ENCODE peak calls at places on chromosomes 16 and 17, in four cellular contexts. One of them, this sample, is unnamed.

GRCh38 chr16:75247249-75247648 is 4.2 kb downstream of the BCAR1 start:
- DNase-seq in H9: no peak
- DNase-seq in mesendoderm: no peak
- DNase-seq in H1: no peak
- DNase-seq in this sample: no peak

GRCh38 chr16:51035110-51035498 is 116.0 kb downstream of the SALL1 start:
- DNase-seq in H9: no peak
- DNase-seq in mesendoderm: peak
- DNase-seq in H1: no peak
- DNase-seq in this sample: no peak

GRCh38 chr16:54931757-54932660 is 1.3 kb downstream of the IRX5 start:
- DNase-seq in H9: no peak
- DNase-seq in mesendoderm: no peak
- DNase-seq in H1: peak
- DNase-seq in this sample: no peak

GRCh38 chr17:57954421-57955182 is 610 bp downstream of the CUEDC1 start:
- DNase-seq in H9: peak
- DNase-seq in mesendoderm: peak
- DNase-seq in H1: peak
- DNase-seq in this sample: peak

GRCh38 chr16:79885320-79885719 is 284.8 kb upstream of the MAF start:
- DNase-seq in H9: no peak
- DNase-seq in mesendoderm: no peak
- DNase-seq in H1: no peak
- DNase-seq in this sample: no peak

GRCh38 chr16:4306439-4307214 is 9.2 kb upstream of the GLIS2 start:
- DNase-seq in H9: peak
- DNase-seq in mesendoderm: no peak
- DNase-seq in H1: no peak
- DNase-seq in this sample: no peak

GRCh38 chr17:73343168-73343634 is 31.4 kb upstream of the CDC42EP4 start:
- DNase-seq in H9: peak
- DNase-seq in mesendoderm: peak
- DNase-seq in H1: peak
- DNase-seq in this sample: peak

GRCh38 chr16:2082171-2082982 is 34.6 kb downstream of the TSC2 start:
- DNase-seq in H9: no peak
- DNase-seq in mesendoderm: no peak
- DNase-seq in H1: no peak
- DNase-seq in this sample: peak

GRCh38 chr17:48915459-48916282 is 7.5 kb downstream of the UBE2Z start:
- DNase-seq in H9: no peak
- DNase-seq in mesendoderm: no peak
- DNase-seq in H1: no peak
- DNase-seq in this sample: peak

GRCh38 chr17:58329035-58329807 is 626 bp upstream of the TSPOAP1 start:
- DNase-seq in H9: no peak
- DNase-seq in mesendoderm: peak
- DNase-seq in H1: peak
- DNase-seq in this sample: no peak

GRCh38 chr16:87607223-87607622 is 4.9 kb downstream of the JPH3 start:
- DNase-seq in H9: no peak
- DNase-seq in mesendoderm: no peak
- DNase-seq in H1: no peak
- DNase-seq in this sample: no peak

GRCh38 chr17:63440127-63440769 is 5.9 kb downstream of the CYB561 start:
- DNase-seq in H9: no peak
- DNase-seq in mesendoderm: no peak
- DNase-seq in H1: no peak
- DNase-seq in this sample: no peak

GRCh38 chr16:54591816-54592246 is 305.2 kb upstream of the IRX3 start:
- DNase-seq in H9: no peak
- DNase-seq in mesendoderm: no peak
- DNase-seq in H1: no peak
- DNase-seq in this sample: no peak

GRCh38 chr16:57004387-57005250 is 15.3 kb downstream of the NLRC5 start:
- DNase-seq in H9: no peak
- DNase-seq in mesendoderm: no peak
- DNase-seq in H1: no peak
- DNase-seq in this sample: no peak

GRCh38 chr16:6682142-6682811 is 650.4 kb upstream of the RBFOX1 start:
- DNase-seq in H9: peak
- DNase-seq in mesendoderm: peak
- DNase-seq in H1: peak
- DNase-seq in this sample: no peak

GRCh38 chr17:75365931-75366275 is 39.6 kb downstream of the GRB2 start:
- DNase-seq in H9: no peak
- DNase-seq in mesendoderm: no peak
- DNase-seq in H1: no peak
- DNase-seq in this sample: no peak

GRCh38 chr17:75864448-75864871 is 9.3 kb upstream of the WBP2 start:
- DNase-seq in H9: peak
- DNase-seq in mesendoderm: no peak
- DNase-seq in H1: no peak
- DNase-seq in this sample: peak

GRCh38 chr16:1812732-1813163 is 13.9 kb downstream of the HAGH start:
- DNase-seq in H9: peak
- DNase-seq in mesendoderm: peak
- DNase-seq in H1: no peak
- DNase-seq in this sample: peak

GRCh38 chr17:8121531-8122390 is 2.1 kb downstream of the HES7 start:
- DNase-seq in H9: peak
- DNase-seq in mesendoderm: peak
- DNase-seq in H1: peak
- DNase-seq in this sample: peak

GRCh38 chr16:15857779-15858560 is 1.1 kb upstream of the MYH11 start:
- DNase-seq in H9: peak
- DNase-seq in mesendoderm: peak
- DNase-seq in H1: peak
- DNase-seq in this sample: peak

GRCh38 chr16:88681709-88682451 is 4.4 kb downstream of the SNAI3 start:
- DNase-seq in H9: no peak
- DNase-seq in mesendoderm: no peak
- DNase-seq in H1: no peak
- DNase-seq in this sample: peak

GRCh38 chr16:14307623-14308356 is 236.7 kb downstream of the MRTFB start:
- DNase-seq in H9: no peak
- DNase-seq in mesendoderm: peak
- DNase-seq in H1: no peak
- DNase-seq in this sample: no peak

GRCh38 chr17:31269597-31269996 is 27.4 kb downstream of the OMG start:
- DNase-seq in H9: peak
- DNase-seq in mesendoderm: peak
- DNase-seq in H1: no peak
- DNase-seq in this sample: peak

GRCh38 chr17:31260151-31260550 is 36.9 kb downstream of the OMG start:
- DNase-seq in H9: no peak
- DNase-seq in mesendoderm: no peak
- DNase-seq in H1: no peak
- DNase-seq in this sample: no peak

GRCh38 chr17:31269178-31269577 is 27.9 kb downstream of the OMG start:
- DNase-seq in H9: no peak
- DNase-seq in mesendoderm: no peak
- DNase-seq in H1: no peak
- DNase-seq in this sample: no peak

GRCh38 chr17:31261596-31261995 is 35.4 kb downstream of the OMG start:
- DNase-seq in H9: no peak
- DNase-seq in mesendoderm: no peak
- DNase-seq in H1: no peak
- DNase-seq in this sample: no peak

DNA sequence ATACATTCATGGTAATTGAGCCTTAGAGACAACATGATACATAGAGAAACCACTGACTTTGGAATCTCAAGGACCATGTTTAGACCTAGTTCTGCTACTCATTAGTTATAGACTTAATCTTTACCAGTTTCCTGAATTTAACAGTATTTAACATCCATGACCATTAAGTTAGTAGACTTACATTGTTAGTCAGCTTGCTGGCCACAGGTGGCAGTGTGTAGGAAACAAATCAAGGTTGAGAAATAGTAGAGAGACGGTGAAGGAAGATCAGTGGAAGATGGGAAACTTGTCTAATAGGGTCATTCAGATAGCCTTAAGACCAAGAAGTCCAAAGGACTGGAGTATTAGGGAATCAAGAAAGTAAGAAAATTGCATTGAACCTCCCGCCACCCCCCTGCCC is 31.0 kb downstream of the OMG start:
- DNase-seq in H9: no peak
- DNase-seq in mesendoderm: peak
- DNase-seq in H1: no peak
- DNase-seq in this sample: no peak
- H4K5ac ChIP-seq in H9: no peak
- H4K5ac ChIP-seq in mesendoderm: no peak
- H4K5ac ChIP-seq in H1: no peak
- H4K5ac ChIP-seq in this sample: no peak

DNA sequence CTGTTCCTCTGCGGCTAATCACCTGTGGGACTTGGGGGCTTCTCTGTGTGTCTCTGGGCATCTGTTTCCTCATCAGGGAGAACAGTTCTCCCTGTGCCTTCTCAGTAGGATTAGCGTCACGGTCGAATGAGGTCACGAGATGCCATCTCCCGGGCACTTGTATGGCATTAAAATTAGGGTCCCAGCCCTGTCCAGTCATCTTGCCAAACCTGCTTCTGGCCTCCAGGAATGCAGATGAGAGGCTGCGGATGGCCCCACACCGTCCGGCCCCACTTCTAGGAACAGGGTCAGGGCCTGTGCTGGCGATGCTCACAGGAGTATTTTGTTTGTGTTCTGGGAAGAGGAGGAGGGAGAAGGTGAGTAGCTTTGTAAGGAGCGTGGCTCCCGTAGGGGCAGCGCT is 58.5 kb downstream of the OR1D5 start:
- DNase-seq in H9: no peak
- DNase-seq in mesendoderm: no peak
- DNase-seq in H1: no peak
- DNase-seq in this sample: no peak
- H4K5ac ChIP-seq in H9: no peak
- H4K5ac ChIP-seq in mesendoderm: no peak
- H4K5ac ChIP-seq in H1: no peak
- H4K5ac ChIP-seq in this sample: peak

GRCh38 chr16:53105565-53105964 is 50.8 kb downstream of the CHD9 start:
- DNase-seq in H9: no peak
- DNase-seq in mesendoderm: peak
- DNase-seq in H1: no peak
- DNase-seq in this sample: no peak

GRCh38 chr16:53115773-53116172 is 61.0 kb downstream of the CHD9 start:
- DNase-seq in H9: no peak
- DNase-seq in mesendoderm: no peak
- DNase-seq in H1: no peak
- DNase-seq in this sample: no peak

GRCh38 chr16:53115047-53115446 is 60.3 kb downstream of the CHD9 start:
- DNase-seq in H9: no peak
- DNase-seq in mesendoderm: no peak
- DNase-seq in H1: no peak
- DNase-seq in this sample: no peak

GRCh38 chr16:53112015-53112414 is 57.2 kb downstream of the CHD9 start:
- DNase-seq in H9: no peak
- DNase-seq in mesendoderm: peak
- DNase-seq in H1: no peak
- DNase-seq in this sample: no peak

GRCh38 chr16:53111078-53111776 is 56.4 kb downstream of the CHD9 start:
- DNase-seq in H9: no peak
- DNase-seq in mesendoderm: no peak
- DNase-seq in H1: no peak
- DNase-seq in this sample: peak
- H4K5ac ChIP-seq in H9: no peak
- H4K5ac ChIP-seq in mesendoderm: no peak
- H4K5ac ChIP-seq in H1: no peak
- H4K5ac ChIP-seq in this sample: no peak

DNA sequence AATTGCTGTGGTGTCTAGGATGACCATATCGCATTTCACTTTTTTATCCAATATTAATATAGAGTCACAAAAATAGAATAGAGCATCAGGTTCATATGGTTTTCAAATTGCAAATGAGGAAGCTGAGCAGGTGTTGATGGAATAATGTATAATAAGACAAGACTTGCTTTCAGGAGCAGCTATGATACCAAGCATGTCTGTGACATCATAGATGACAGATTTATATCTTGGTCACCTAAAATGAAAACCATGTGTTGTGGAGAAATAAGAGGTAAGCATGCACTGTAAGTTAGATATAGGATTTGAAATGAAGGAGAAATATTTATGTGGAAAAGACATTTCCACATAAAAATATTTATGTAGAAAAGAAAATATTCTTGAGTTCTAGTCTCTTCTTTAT is 8.6 kb downstream of the MEIOC start:
- DNase-seq in H9: no peak
- DNase-seq in mesendoderm: no peak
- DNase-seq in H1: no peak
- DNase-seq in this sample: no peak
- H4K5ac ChIP-seq in H9: no peak
- H4K5ac ChIP-seq in mesendoderm: no peak
- H4K5ac ChIP-seq in H1: no peak
- H4K5ac ChIP-seq in this sample: no peak

DNA sequence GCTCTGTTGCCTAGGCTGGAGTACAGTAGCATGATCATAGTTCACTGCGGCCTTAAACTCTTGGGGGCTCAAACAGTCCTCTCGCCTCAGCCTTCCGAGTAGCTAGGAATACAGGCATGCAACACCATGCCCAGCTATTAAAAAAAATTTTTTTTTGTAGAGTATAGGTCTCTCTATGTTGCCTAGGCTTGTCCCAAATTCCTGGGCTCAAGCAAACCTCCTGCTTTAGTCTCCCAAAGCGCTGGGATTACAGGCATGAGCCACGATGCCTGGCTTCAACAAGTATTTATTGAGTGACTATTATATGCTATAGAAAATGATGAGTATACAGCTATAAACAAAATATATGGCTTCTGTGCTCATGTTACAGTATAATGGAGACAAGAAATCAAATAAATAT is 66.7 kb upstream of the C17orf78 start:
- DNase-seq in H9: no peak
- DNase-seq in mesendoderm: no peak
- DNase-seq in H1: no peak
- DNase-seq in this sample: no peak
- H4K5ac ChIP-seq in H9: no peak
- H4K5ac ChIP-seq in mesendoderm: no peak
- H4K5ac ChIP-seq in H1: no peak
- H4K5ac ChIP-seq in this sample: no peak

DNA sequence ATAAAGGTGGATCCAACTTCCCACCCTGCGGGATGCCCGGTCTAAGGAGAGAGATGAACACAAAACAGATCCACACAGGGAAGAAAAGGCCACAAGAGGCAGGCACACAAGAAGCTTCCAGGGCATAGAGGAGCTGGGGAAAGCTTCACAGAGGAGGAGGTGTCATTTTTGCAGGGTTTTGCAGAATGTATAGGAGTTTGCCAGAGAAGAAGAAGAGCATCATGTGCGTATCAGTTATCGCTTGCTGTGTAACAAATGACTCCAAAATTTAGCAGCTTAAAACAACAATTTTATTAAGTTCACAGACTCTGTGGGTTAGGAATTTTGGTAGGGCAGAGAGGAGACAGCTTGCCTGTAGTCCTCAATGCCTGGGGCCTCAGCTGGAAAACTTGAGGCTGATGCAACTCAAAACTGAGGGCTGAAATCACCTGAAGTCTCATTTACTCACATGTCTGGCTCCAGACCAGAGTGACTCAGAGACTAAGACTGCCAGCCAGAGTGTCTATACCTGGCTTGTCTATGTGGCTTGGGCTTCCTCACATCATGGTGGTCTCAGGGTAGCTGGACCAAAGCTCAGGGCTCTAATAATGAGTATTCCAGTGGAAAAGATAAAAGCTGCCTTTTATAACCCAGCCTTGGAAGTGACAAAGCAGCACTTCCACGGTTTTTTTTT is 33.9 kb upstream of the ZNF423 start:
- DNase-seq in H9: no peak
- DNase-seq in mesendoderm: peak
- DNase-seq in H1: no peak
- DNase-seq in this sample: no peak
- H4K5ac ChIP-seq in H9: no peak
- H4K5ac ChIP-seq in mesendoderm: no peak
- H4K5ac ChIP-seq in H1: no peak
- H4K5ac ChIP-seq in this sample: no peak

This sample was measured in IMR-90.